ENCODE peak calls at places on chromosomes 12 and 14, in ten cellular contexts. M, R, K, O, Y, S, G, C, V and Q are unnamed samples.
A peak's percentile ranks its signal among the peaks of the same experiment; 100 is the strongest.

GRCh38 chr12:112850343-112850742 is 56.4 kb upstream of the OAS1 start:
- DNase-seq in M (no peak), R (no peak), K (no peak), O (no peak), Y (no peak), S (peak; percentile 98), G (no peak), C (no peak), V (no peak), Q (no peak)

GRCh38 chr14:87877877-87878276 is 115.1 kb downstream of the GALC start:
- DNase-seq in M (no peak), R (no peak), K (no peak), O (peak; percentile 72), Y (peak; percentile 17), S (no peak), G (no peak), C (no peak), V (no peak), Q (no peak)

GRCh38 chr12:1896964-1897363 is 21.5 kb downstream of the CACNA2D4 start:
- DNase-seq in M (no peak), R (no peak), K (no peak), O (no peak), Y (no peak), S (no peak), G (no peak), C (no peak), V (no peak), Q (no peak)

GRCh38 chr14:24072881-24073877 is 1.8 kb downstream of the CPNE6 start:
- DNase-seq in M (no peak), R (no peak), K (no peak), O (no peak), Y (no peak), S (no peak), G (no peak), C (no peak), V (no peak), Q (no peak)

GRCh38 chr12:122489038-122489437 is 11.7 kb downstream of the ZCCHC8 start:
- DNase-seq in M (no peak), R (no peak), K (no peak), O (no peak), Y (no peak), S (no peak), G (no peak), C (no peak), V (no peak), Q (no peak)

GRCh38 chr12:12807970-12808702 is 5.0 kb upstream of the DDX47 start:
- DNase-seq in M (peak; percentile 66), R (peak; percentile 5), K (no peak), O (peak; percentile 67), Y (no peak), S (no peak), G (no peak), C (peak; percentile 89), V (peak; percentile 67), Q (no peak)

GRCh38 chr12:15936751-15937150 is 25.6 kb downstream of the DERA start:
- DNase-seq in M (no peak), R (no peak), K (no peak), O (no peak), Y (no peak), S (no peak), G (no peak), C (no peak), V (no peak), Q (no peak)

GRCh38 chr14:54929556-54929955 is 26.9 kb upstream of the GCH1 start:
- DNase-seq in M (no peak), R (no peak), K (no peak), O (no peak), Y (no peak), S (no peak), G (no peak), C (no peak), V (peak; percentile 73), Q (no peak)

GRCh38 chr14:83561261-83561660 is 1968.7 kb upstream of the FLRT2 start:
- DNase-seq in M (no peak), R (no peak), K (no peak), O (no peak), Y (no peak), S (no peak), G (no peak), C (no peak), V (no peak), Q (peak; percentile 47)

GRCh38 chr14:93081875-93082570 is 33.7 kb downstream of the ITPK1 start:
- DNase-seq in M (no peak), R (peak; percentile 11), K (no peak), O (no peak), Y (no peak), S (no peak), G (no peak), C (peak; percentile 63), V (no peak), Q (no peak)

GRCh38 chr12:132494294-132495164 is 4.6 kb downstream of the FBRSL1 start:
- DNase-seq in M (no peak), R (no peak), K (no peak), O (no peak), Y (no peak), S (peak; percentile 69), G (no peak), C (no peak), V (no peak), Q (no peak)

GRCh38 chr12:2355604-2356003 is 302.8 kb downstream of the CACNA1C start:
- DNase-seq in M (no peak), R (no peak), K (no peak), O (no peak), Y (no peak), S (no peak), G (no peak), C (peak; percentile 47), V (no peak), Q (no peak)

GRCh38 chr12:128245890-128246289 is 21.1 kb upstream of the TMEM132C start:
- DNase-seq in M (no peak), R (no peak), K (no peak), O (no peak), Y (no peak), S (no peak), G (no peak), C (no peak), V (no peak), Q (no peak)